ENCODE peak calls at places on chromosomes 12 and 14, in ten cellular contexts. I is tibial artery; X is nephron progenitor cell; P is A172; S is effector memory CD8-positive, alpha-beta T cell; V is T-cell; Y is activated CD8-positive, alpha-beta memory T cell treated with anti-CD3 and anti-CD28 coated beads, Interleukin-2, amount 50 U/mL, for 48 hours; J is astrocyte of the cerebellum; Q is CD4-positive, alpha-beta T cell; R is fibroblast of lung. E is an unnamed sample.

GRCh38 chr14:23430733-23431105 is 4.7 kb downstream of the MYH7 start:
- DNase-seq in I (peak; percentile 12), X (no peak), P (peak; percentile 31), S (no peak), V (no peak), Y (no peak), J (no peak), Q (no peak), R (no peak), E (no peak)

GRCh38 chr12:113903381-113903863 is 62.7 kb downstream of the RBM19 start:
- DNase-seq in I (no peak), X (no peak), P (peak; percentile 71), S (no peak), V (no peak), Y (no peak), J (no peak), Q (no peak), R (peak; percentile 46), E (no peak)

GRCh38 chr12:26701604-26702215 is 131.3 kb downstream of the ITPR2 start:
- DNase-seq in I (no peak), X (no peak), P (peak; percentile 36), S (no peak), V (no peak), Y (no peak), J (peak; percentile 48), Q (no peak), R (peak; percentile 79), E (no peak)

GRCh38 chr12:56833780-56834179 is 70.7 kb downstream of the HSD17B6 start:
- DNase-seq in I (no peak), X (no peak), P (no peak), S (no peak), V (no peak), Y (no peak), J (no peak), Q (no peak), R (no peak), E (no peak)

GRCh38 chr14:95522556-95522955 is 6.1 kb upstream of the SYNE3 start:
- DNase-seq in I (no peak), X (no peak), P (no peak), S (no peak), V (no peak), Y (peak; percentile 37), J (no peak), Q (no peak), R (no peak), E (no peak)

GRCh38 chr12:99271071-99271470 is 376.5 kb upstream of the GARIN6 start:
- DNase-seq in I (no peak), X (no peak), P (peak; percentile 56), S (no peak), V (no peak), Y (no peak), J (no peak), Q (no peak), R (no peak), E (no peak)

GRCh38 chr14:27409936-27410335 is 812.1 kb upstream of the NOVA1 start:
- DNase-seq in I (no peak), X (no peak), P (no peak), S (no peak), V (no peak), Y (no peak), J (no peak), Q (no peak), R (no peak), E (no peak)

GRCh38 chr12:75964150-75964549 is 67.4 kb downstream of the PHLDA1 start:
- DNase-seq in I (peak; percentile 54), X (no peak), P (no peak), S (no peak), V (no peak), Y (no peak), J (no peak), Q (no peak), R (no peak), E (no peak)

GRCh38 chr14:89307409-89307808 is 109.6 kb downstream of the FOXN3 start:
- DNase-seq in I (no peak), X (no peak), P (no peak), S (no peak), V (no peak), Y (no peak), J (no peak), Q (no peak), R (no peak), E (no peak)

GRCh38 chr12:38350342-38351181 is 34.0 kb downstream of the ALG10B start:
- DNase-seq in I (no peak), X (no peak), P (no peak), S (no peak), V (no peak), Y (no peak), J (no peak), Q (no peak), R (no peak), E (no peak)

GRCh38 chr12:91687052-91688017 is 458.3 kb downstream of the BTG1 start:
- DNase-seq in I (no peak), X (no peak), P (peak; percentile 71), S (no peak), V (peak; percentile 26), Y (no peak), J (peak; percentile 2), Q (no peak), R (no peak), E (no peak)

GRCh38 chr14:55892906-55893305 is 225.3 kb upstream of the PELI2 start:
- DNase-seq in I (no peak), X (no peak), P (no peak), S (no peak), V (no peak), Y (no peak), J (no peak), Q (no peak), R (no peak), E (no peak)

GRCh38 chr14:52363969-52364368 is 49.9 kb downstream of the PTGER2 start:
- DNase-seq in I (no peak), X (no peak), P (no peak), S (no peak), V (no peak), Y (no peak), J (no peak), Q (no peak), R (no peak), E (no peak)

GRCh38 chr12:69070319-69071090 is 137.5 kb upstream of the CPM start:
- DNase-seq in I (peak; percentile 47), X (peak; percentile 64), P (peak; percentile 60), S (peak; percentile 35), V (peak; percentile 45), Y (peak; percentile 72), J (peak; percentile 42), Q (peak; percentile 47), R (peak; percentile 79), E (no peak)

GRCh38 chr14:75257241-75257640 is 21.4 kb upstream of the FOS start:
- DNase-seq in I (no peak), X (no peak), P (no peak), S (no peak), V (no peak), Y (no peak), J (no peak), Q (no peak), R (no peak), E (no peak)

GRCh38 chr12:103369929-103370328 is 125.8 kb downstream of the C12orf42 start:
- DNase-seq in I (no peak), X (no peak), P (no peak), S (no peak), V (no peak), Y (no peak), J (no peak), Q (no peak), R (no peak), E (no peak)

GRCh38 chr12:130661059-130661458 is 55.0 kb downstream of the RIMBP2 start:
- DNase-seq in I (no peak), X (no peak), P (no peak), S (no peak), V (no peak), Y (no peak), J (no peak), Q (no peak), R (no peak), E (no peak)

GRCh38 chr12:118358607-118359540 is 13.8 kb downstream of the TAOK3 start:
- DNase-seq in I (no peak), X (no peak), P (no peak), S (no peak), V (no peak), Y (no peak), J (no peak), Q (no peak), R (no peak), E (no peak)

GRCh38 chr14:58098507-58098906 is 53.5 kb downstream of the ARMH4 start:
- DNase-seq in I (no peak), X (no peak), P (no peak), S (no peak), V (no peak), Y (no peak), J (no peak), Q (no peak), R (no peak), E (no peak)

GRCh38 chr12:133203344-133204263 is 22.3 kb downstream of the ZNF268 start:
- DNase-seq in I (no peak), X (no peak), P (no peak), S (no peak), V (no peak), Y (no peak), J (no peak), Q (no peak), R (peak; percentile 31), E (no peak)

GRCh38 chr12:12714276-12715001 is 2.7 kb upstream of the CDKN1B start:
- DNase-seq in I (no peak), X (peak; percentile 39), P (no peak), S (peak; percentile 49), V (peak; percentile 50), Y (no peak), J (no peak), Q (peak; percentile 63), R (peak; percentile 39), E (no peak)

GRCh38 chr14:55383039-55383438 is 28.6 kb downstream of the ATG14 start:
- DNase-seq in I (no peak), X (no peak), P (peak; percentile 35), S (no peak), V (no peak), Y (no peak), J (no peak), Q (no peak), R (peak; percentile 25), E (no peak)

GRCh38 chr12:79531547-79531946 is 159.2 kb downstream of the PAWR start:
- DNase-seq in I (no peak), X (no peak), P (no peak), S (no peak), V (no peak), Y (no peak), J (no peak), Q (no peak), R (no peak), E (no peak)

GRCh38 chr12:639566-639965 is 23.7 kb downstream of the NINJ2 start:
- DNase-seq in I (no peak), X (no peak), P (no peak), S (no peak), V (no peak), Y (no peak), J (no peak), Q (no peak), R (no peak), E (no peak)

GRCh38 chr12:104750061-104750460 is 208.0 kb downstream of the SLC41A2 start:
- DNase-seq in I (peak; percentile 36), X (no peak), P (peak; percentile 2), S (no peak), V (no peak), Y (peak; percentile 43), J (peak; percentile 66), Q (no peak), R (peak; percentile 47), E (no peak)

GRCh38 chr12:15592934-15593333 is 196.3 kb downstream of the EPS8 start:
- DNase-seq in I (no peak), X (no peak), P (peak; percentile 2), S (no peak), V (no peak), Y (no peak), J (no peak), Q (no peak), R (peak; percentile 31), E (no peak)

GRCh38 chr12:41509655-41510054 is 321.5 kb downstream of the PDZRN4 start:
- DNase-seq in I (no peak), X (no peak), P (no peak), S (no peak), V (no peak), Y (no peak), J (no peak), Q (no peak), R (no peak), E (no peak)

GRCh38 chr14:81400202-81400678 is at the start of gene STON2:
- DNase-seq in I (peak; percentile 38), X (no peak), P (peak; percentile 62), S (no peak), V (no peak), Y (no peak), J (peak; percentile 55), Q (no peak), R (peak; percentile 70), E (no peak)